ENCODE peak calls at places on chromosome 11, in nine cellular contexts. A is OCI-LY7; N is naive thymus-derived CD4-positive, alpha-beta T cell; G is colonic mucosa; Q is heart right ventricle; P is dorsolateral prefrontal cortex; L is skeletal muscle cell; J is fibroblast of mammary gland; Z is cardiac fibroblast. T is an unnamed sample.

GRCh38 chr11:19957301-19957985 is 202.8 kb downstream of the DBX1 start:
- DNase-seq in A (no peak), N (no peak), G (no peak), Q (no peak), P (no peak), L (no peak), J (no peak), Z (no peak), T (no peak)

GRCh38 chr11:32141886-32142546 is 51.1 kb downstream of the RCN1 start:
- DNase-seq in A (no peak), N (no peak), G (peak), Q (no peak), P (no peak), L (no peak), J (no peak), Z (no peak), T (no peak)

GRCh38 chr11:122882189-122882808 is at the start of gene JHY:
- DNase-seq in A (no peak), N (no peak), G (no peak), Q (no peak), P (no peak), L (no peak), J (no peak), Z (peak), T (no peak)

GRCh38 chr11:15493066-15493465 is 378.3 kb downstream of the INSC start:
- DNase-seq in A (no peak), N (no peak), G (no peak), Q (no peak), P (no peak), L (no peak), J (no peak), Z (no peak), T (peak)

GRCh38 chr11:25992254-25992653 is 339.7 kb upstream of the ANO3 start:
- DNase-seq in A (no peak), N (no peak), G (no peak), Q (no peak), P (no peak), L (no peak), J (peak), Z (peak), T (no peak)

GRCh38 chr11:35943761-35944502 is at the start of gene LDLRAD3:
- DNase-seq in A (no peak), N (no peak), G (peak), Q (peak), P (peak), L (peak), J (peak), Z (peak), T (no peak)

GRCh38 chr11:95937358-95937757 is 13.5 kb upstream of the MTMR2 start:
- DNase-seq in A (no peak), N (no peak), G (no peak), Q (no peak), P (no peak), L (no peak), J (peak), Z (no peak), T (no peak)

GRCh38 chr11:65503923-65504670 is 5.3 kb downstream of the MALAT1 start:
- DNase-seq in A (no peak), N (no peak), G (no peak), Q (no peak), P (no peak), L (no peak), J (peak), Z (peak), T (no peak)

GRCh38 chr11:99686838-99687237 is 666.1 kb downstream of the CNTN5 start:
- DNase-seq in A (no peak), N (no peak), G (no peak), Q (no peak), P (no peak), L (no peak), J (no peak), Z (no peak), T (no peak)

GRCh38 chr11:70555092-70555491 is 156.8 kb downstream of the CTTN start:
- DNase-seq in A (no peak), N (no peak), G (no peak), Q (no peak), P (no peak), L (no peak), J (no peak), Z (no peak), T (no peak)

DNA sequence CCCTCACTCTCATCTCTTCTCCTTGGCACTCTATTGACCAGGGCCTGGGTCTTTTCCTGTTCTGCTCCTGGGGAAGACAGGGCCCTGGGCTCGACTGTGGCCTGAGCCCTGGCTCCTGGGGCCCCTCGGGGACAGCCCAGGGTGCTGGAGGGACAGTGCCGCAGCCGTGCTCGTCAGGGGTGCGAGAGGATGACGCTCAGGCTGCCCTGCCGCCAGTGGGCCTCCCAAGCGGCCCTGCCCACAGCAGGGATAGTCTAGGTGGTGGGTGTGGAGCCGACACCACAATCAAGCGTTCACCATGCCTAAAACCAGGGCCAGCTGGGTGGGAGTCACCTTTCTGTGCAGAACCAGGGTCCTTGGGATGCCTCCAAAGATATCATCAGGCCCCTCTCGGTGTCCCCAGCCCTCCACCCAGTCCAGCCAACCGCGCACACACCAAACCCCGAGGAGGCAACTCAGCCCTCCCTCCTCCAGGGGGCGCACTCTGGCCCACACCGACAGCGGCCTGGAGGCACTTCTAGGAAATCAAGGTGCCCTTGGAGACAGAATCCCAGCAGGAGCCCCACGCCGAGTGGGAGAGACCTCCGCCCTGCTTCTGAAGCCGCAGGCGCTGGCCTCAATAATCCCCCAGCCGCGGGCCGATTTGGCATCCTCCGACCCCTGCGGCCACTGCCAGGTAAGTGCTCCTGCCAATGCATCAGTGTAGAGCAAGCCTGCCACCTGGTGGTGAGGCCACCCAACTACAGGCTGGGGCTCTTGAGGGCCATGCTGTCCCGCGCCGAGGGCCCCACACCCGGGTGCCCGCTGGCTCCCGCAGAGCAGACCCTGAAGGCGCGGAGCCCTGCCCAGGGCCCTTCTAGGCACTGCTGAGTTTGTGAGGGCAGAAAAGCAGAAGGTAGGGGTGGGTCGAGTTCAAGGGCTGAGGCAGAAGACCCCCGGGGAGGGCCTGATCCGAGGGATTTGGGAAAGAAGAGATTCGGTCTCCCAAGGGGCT is 496.4 kb downstream of the BUD13 start:
- DNase-seq in A (peak), N (peak), G (peak), Q (peak), P (peak), L (no peak), J (peak), Z (peak), T (no peak)
- H3K4me3 ChIP-seq in A (no peak), N (no peak), G (peak), Q (peak), P (no peak), L (no peak), J (no peak), Z (no peak), T (peak)

GRCh38 chr11:850777-851762 is 8.4 kb downstream of the TSPAN4 start:
- DNase-seq in A (peak), N (no peak), G (no peak), Q (no peak), P (no peak), L (no peak), J (no peak), Z (no peak), T (no peak)
- H3K4me3 ChIP-seq in A (no peak), N (no peak), G (no peak), Q (no peak), P (peak), L (peak), J (no peak), Z (no peak), T (no peak)

DNA sequence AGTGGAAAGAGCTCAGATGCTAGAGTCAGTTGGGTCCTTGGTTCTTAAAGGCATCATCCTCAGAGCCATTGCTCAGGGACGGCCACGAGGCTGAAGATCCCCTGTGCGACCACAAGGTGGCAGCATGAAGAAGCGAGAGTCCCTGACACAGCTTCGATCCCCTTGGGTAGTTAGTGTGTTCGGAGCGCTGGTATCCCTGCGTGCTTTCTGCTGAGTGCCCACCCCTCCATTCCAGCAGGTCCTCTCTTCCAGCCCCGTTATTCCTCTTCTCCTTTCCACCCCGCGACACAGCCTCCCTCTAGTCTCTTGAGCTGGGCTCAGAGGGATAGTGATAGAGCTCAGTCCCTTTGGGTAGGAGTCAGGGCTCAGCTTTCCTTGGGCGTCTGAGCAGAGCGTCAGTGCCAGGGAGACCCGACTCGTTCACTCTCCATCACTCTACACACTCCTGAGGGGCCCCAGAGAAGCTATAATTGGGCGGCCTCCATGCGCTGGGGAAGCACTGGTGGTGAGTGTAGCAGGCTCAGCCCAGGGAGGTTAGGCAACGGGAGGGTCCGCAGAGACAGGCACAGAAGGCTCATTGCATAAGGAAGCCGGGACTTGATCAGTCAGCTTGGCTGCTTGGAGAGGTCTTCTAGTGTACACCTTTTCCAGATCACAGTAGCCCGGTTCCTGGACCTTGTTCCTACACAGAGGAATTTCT is at the start of gene OR51D1:
- DNase-seq in A (peak), N (peak), G (peak), Q (peak), P (peak), L (peak), J (peak), Z (peak), T (peak)
- H3K4me3 ChIP-seq in A (no peak), N (no peak), G (no peak), Q (peak), P (no peak), L (no peak), J (no peak), Z (no peak), T (peak)

DNA sequence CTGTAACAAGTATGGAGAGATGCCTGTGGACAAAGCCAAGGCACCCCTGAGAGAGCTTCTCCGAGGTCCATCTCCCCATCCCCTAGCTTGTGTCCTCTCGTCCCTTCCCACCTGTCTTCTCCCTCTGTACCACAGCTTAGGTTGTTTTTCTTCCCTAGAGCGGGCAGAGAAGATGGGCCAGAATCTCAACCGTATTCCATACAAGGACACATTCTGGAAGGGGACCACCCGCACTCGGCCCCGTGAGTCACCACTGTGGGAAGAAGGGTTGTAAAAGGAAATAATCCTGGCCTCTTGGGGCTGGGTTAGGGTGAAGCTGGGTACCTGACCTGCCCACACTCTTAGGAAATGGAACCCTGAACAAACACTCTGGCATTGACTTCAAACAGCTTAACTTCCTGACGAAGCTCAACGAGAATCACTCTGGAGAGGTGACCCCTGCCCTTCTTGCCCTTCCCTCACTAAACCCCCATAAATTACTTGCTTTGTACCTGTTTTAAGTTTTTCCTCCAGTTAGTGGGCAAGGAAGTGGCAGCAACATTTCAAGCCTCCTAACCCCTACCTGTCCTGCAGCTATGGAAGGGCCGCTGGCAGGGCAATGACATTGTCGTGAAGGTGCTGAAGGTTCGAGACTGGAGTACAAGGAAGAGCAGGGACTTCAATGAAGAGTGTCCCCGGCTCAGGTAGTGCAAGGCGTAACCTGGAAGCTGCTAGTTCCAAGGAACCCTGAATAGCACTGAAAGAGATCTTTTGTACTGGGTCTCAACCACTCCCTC is 3.1 kb downstream of the TAF10 start:
- DNase-seq in A (no peak), N (no peak), G (peak), Q (no peak), P (no peak), L (no peak), J (peak), Z (no peak), T (peak)
- H3K4me3 ChIP-seq in A (no peak), N (no peak), G (no peak), Q (no peak), P (no peak), L (no peak), J (no peak), Z (no peak), T (no peak)

GRCh38 chr11:5596611-5597201 is at the start of gene TRIM6:
- DNase-seq in A (no peak), N (no peak), G (peak), Q (peak), P (no peak), L (no peak), J (peak), Z (peak), T (no peak)
- H3K4me3 ChIP-seq in A (no peak), N (peak), G (peak), Q (peak), P (peak), L (peak), J (peak), Z (peak), T (peak)

GRCh38 chr11:129141748-129142475 is 50.2 kb downstream of the ARHGAP32 start:
- DNase-seq in A (no peak), N (no peak), G (no peak), Q (no peak), P (no peak), L (no peak), J (peak), Z (peak), T (no peak)

GRCh38 chr11:129144256-129144655 is 47.9 kb downstream of the ARHGAP32 start:
- DNase-seq in A (no peak), N (no peak), G (no peak), Q (no peak), P (no peak), L (no peak), J (no peak), Z (peak), T (no peak)

GRCh38 chr11:129145276-129145675 is 46.8 kb downstream of the ARHGAP32 start:
- DNase-seq in A (no peak), N (no peak), G (no peak), Q (no peak), P (no peak), L (no peak), J (no peak), Z (no peak), T (no peak)

GRCh38 chr11:129146196-129146595 is 45.9 kb downstream of the ARHGAP32 start:
- DNase-seq in A (no peak), N (no peak), G (no peak), Q (no peak), P (no peak), L (no peak), J (peak), Z (no peak), T (no peak)

DNA sequence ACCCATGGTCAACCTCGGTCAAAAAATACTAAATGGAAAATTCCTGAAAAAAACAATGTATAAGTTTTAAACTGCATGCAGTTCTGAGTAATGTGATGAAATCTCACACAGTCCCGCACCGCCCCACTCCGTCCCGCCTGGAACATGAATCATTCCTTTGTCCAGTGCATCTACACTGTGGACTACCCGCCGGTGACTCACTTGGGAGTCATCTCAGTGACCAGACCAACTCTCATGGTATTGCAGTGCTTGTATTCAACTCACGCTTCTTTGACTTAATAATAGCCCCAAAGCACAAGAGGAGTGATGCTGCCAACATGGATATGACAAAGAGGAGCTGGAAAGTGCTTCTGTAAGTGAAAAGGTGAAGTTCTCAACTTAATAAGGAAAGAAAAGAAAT is 48.8 kb downstream of the ARHGAP32 start:
- DNase-seq in A (no peak), N (no peak), G (peak), Q (peak), P (peak), L (peak), J (peak), Z (peak), T (no peak)
- H3K4me3 ChIP-seq in A (no peak), N (no peak), G (no peak), Q (no peak), P (no peak), L (no peak), J (no peak), Z (no peak), T (no peak)